ENCODE peak calls at places on chromosomes 11 and 22, in eight cellular contexts. E is WERI-Rb-1, C is dorsolateral prefrontal cortex, Y is body of pancreas, L is PC-3, W is mammary epithelial cell, H is heart right ventricle, N is GM10248. I is an unnamed sample.

GRCh38 chr11:15941206-15941770 is 415.1 kb downstream of the SOX6 start:
- DNase-seq in W (no peak), E (no peak), L (no peak), Y (no peak), H (no peak), C (no peak), N (peak), I (peak)

GRCh38 chr11:25758145-25758661 is 573.7 kb upstream of the ANO3 start:
- DNase-seq in H (no peak), E (no peak), C (no peak), L (no peak), N (no peak), Y (no peak), W (no peak), I (no peak)

GRCh38 chr22:24514241-24515024 is 19.3 kb downstream of the UPB1 start:
- DNase-seq in L (no peak), C (no peak), W (no peak), H (no peak), Y (peak), E (peak), N (peak), I (no peak)

GRCh38 chr11:3916962-3917361 is 61.5 kb downstream of the STIM1 start:
- DNase-seq in H (no peak), C (no peak), L (no peak), E (no peak), Y (no peak), N (no peak), W (peak), I (no peak)

GRCh38 chr11:117979481-117980211 is 6.5 kb upstream of the IL10RA start:
- DNase-seq in N (no peak), Y (peak), H (no peak), L (no peak), W (no peak), C (no peak), E (no peak), I (no peak)

GRCh38 chr22:46737105-46737975 is 712 bp downstream of the CERK start:
- DNase-seq in H (no peak), W (no peak), E (peak), N (peak), C (no peak), Y (peak), L (peak), I (peak)

GRCh38 chr11:120137611-120138521 is at the start of gene TRIM29:
- DNase-seq in L (peak), E (no peak), W (peak), Y (no peak), N (no peak), C (peak), H (peak), I (peak)

GRCh38 chr22:42937164-42937854 is 77.6 kb downstream of the PACSIN2 start:
- DNase-seq in E (no peak), C (no peak), Y (peak), N (peak), W (peak), H (no peak), L (peak), I (no peak)

DNA sequence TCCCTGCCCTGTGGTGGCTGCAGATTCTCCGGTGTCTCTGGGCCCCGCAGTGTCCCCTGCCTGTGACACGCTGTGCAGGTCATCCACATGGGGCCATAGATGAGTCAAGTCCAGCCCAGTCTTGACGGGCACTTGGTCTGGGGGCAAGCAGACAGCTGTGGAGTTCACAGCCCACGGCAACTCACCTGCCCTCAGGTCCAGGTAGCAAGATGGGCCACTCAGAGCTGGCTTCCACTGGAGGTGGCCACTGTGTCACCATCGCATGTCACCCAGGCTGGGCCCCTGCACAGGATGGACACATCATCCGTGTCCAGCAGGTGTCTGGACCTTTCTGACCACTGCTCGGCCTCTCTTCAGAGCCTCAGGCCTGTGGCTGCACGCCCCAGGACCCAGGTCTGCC is 109.9 kb downstream of the CACNA1I start:
- DNase-seq in H (no peak), C (no peak), E (no peak), N (no peak), W (no peak), Y (no peak), L (no peak), I (no peak)
- TF ChIP-seq CTCF in H (no peak), C (no peak), E (no peak), N (no peak), W (no peak), Y (no peak), L (no peak), I (no peak)

GRCh38 chr11:106076923-106077608 is at the start of gene KBTBD3:
- DNase-seq in W (peak), Y (peak), E (peak), N (peak), C (peak), H (peak), L (peak), I (peak)
- TF ChIP-seq CTCF in W (peak), Y (no peak), E (no peak), N (peak), C (no peak), H (peak), L (peak), I (peak)

GRCh38 chr11:14892036-14892556 is at the start of gene CYP2R1:
- DNase-seq in H (peak), Y (peak), N (peak), L (peak), E (peak), C (peak), W (peak), I (peak)
- TF ChIP-seq CTCF in H (no peak), Y (peak), N (no peak), L (no peak), E (no peak), C (peak), W (no peak), I (no peak)

GRCh38 chr11:103465555-103466140 is 356.4 kb downstream of the DYNC2H1 start:
- DNase-seq in N (no peak), E (no peak), L (no peak), Y (no peak), W (no peak), H (no peak), C (no peak), I (no peak)

GRCh38 chr11:103464420-103464819 is 355.2 kb downstream of the DYNC2H1 start:
- DNase-seq in C (no peak), L (peak), E (no peak), Y (no peak), N (no peak), H (no peak), W (no peak), I (no peak)
- TF ChIP-seq CTCF in C (no peak), L (peak), E (no peak), Y (no peak), N (no peak), H (no peak), W (no peak), I (no peak)

GRCh38 chr11:115334932-115335788 is 169.1 kb downstream of the CADM1 start:
- DNase-seq in N (peak), W (peak), H (no peak), L (peak), C (no peak), Y (no peak), E (no peak), I (no peak)
- TF ChIP-seq CTCF in N (peak), W (peak), H (peak), L (peak), C (peak), Y (peak), E (peak), I (peak)

GRCh38 chr11:73997120-73997772 is 11.6 kb downstream of the UCP3 start:
- DNase-seq in Y (no peak), E (no peak), W (no peak), L (no peak), C (no peak), H (no peak), N (no peak), I (no peak)
- TF ChIP-seq CTCF in Y (no peak), E (no peak), W (no peak), L (no peak), C (no peak), H (no peak), N (no peak), I (no peak)